ENCODE peak calls at places on chromosomes 3 and 15, in seven cellular contexts. Q is brain microvascular endothelial cell, G is HL-60, O is heart right ventricle, K is body of pancreas, W is tibial artery, T is Peyer's patch. R is an unnamed sample.

GRCh38 chr3:133330043-133330442 is 69.8 kb upstream of the BFSP2 start:
- DNase-seq in Q (no peak), G (no peak), O (no peak), K (no peak), W (no peak), T (no peak), R (no peak)

GRCh38 chr3:25566358-25566920 is 98.3 kb downstream of the TOP2B start:
- DNase-seq in Q (no peak), G (no peak), O (no peak), K (no peak), W (no peak), T (no peak), R (no peak)

GRCh38 chr15:79970921-79971434 is at the start of gene BCL2A1:
- DNase-seq in Q (peak), G (peak), O (no peak), K (no peak), W (no peak), T (no peak), R (no peak)

GRCh38 chr3:48400824-48401433 is 28.9 kb downstream of the FBXW12 start:
- DNase-seq in Q (peak), G (peak), O (no peak), K (peak), W (peak), T (peak), R (no peak)

GRCh38 chr3:142353571-142353970 is 94.3 kb downstream of the XRN1 start:
- DNase-seq in Q (no peak), G (no peak), O (no peak), K (no peak), W (no peak), T (no peak), R (no peak)

GRCh38 chr3:188185717-188186236 is 31.8 kb downstream of the LPP start:
- DNase-seq in Q (no peak), G (peak), O (no peak), K (peak), W (no peak), T (no peak), R (peak)

GRCh38 chr3:72990701-72991395 is 5.8 kb upstream of the PPP4R2 start:
- DNase-seq in Q (no peak), G (peak), O (no peak), K (no peak), W (no peak), T (no peak), R (no peak)

GRCh38 chr15:101013769-101014223 is 94.6 kb downstream of the LRRK1 start:
- DNase-seq in Q (no peak), G (no peak), O (no peak), K (no peak), W (no peak), T (no peak), R (no peak)

GRCh38 chr15:66682246-66682645 is 19.8 kb upstream of the SMAD6 start:
- DNase-seq in Q (no peak), G (no peak), O (no peak), K (no peak), W (no peak), T (no peak), R (no peak)

GRCh38 chr3:182618085-182618732 is 175.1 kb upstream of the ATP11B start:
- DNase-seq in Q (no peak), G (no peak), O (no peak), K (no peak), W (no peak), T (no peak), R (no peak)

GRCh38 chr15:60788514-60789091 is 309.7 kb upstream of the ICE2 start:
- DNase-seq in Q (no peak), G (no peak), O (no peak), K (no peak), W (no peak), T (no peak), R (no peak)

GRCh38 chr3:178787960-178788359 is 251.7 kb downstream of the KCNMB2 start:
- DNase-seq in Q (no peak), G (no peak), O (no peak), K (no peak), W (no peak), T (no peak), R (no peak)

GRCh38 chr3:45092132-45093031 is 53.8 kb downstream of the CDCP1 start:
- DNase-seq in Q (peak), G (no peak), O (no peak), K (peak), W (no peak), T (peak), R (no peak)

GRCh38 chr3:55264933-55265332 is 222.2 kb downstream of the WNT5A start:
- DNase-seq in Q (no peak), G (no peak), O (no peak), K (no peak), W (no peak), T (no peak), R (no peak)

GRCh38 chr3:78562318-78562717 is 1205.5 kb downstream of the ROBO1 start:
- DNase-seq in Q (no peak), G (peak), O (no peak), K (no peak), W (no peak), T (no peak), R (no peak)

GRCh38 chr3:158642474-158643210 is 1.7 kb upstream of the GFM1 start:
- DNase-seq in Q (no peak), G (no peak), O (no peak), K (no peak), W (no peak), T (no peak), R (no peak)

GRCh38 chr3:69665026-69665739 is 74.1 kb upstream of the MITF start:
- DNase-seq in Q (peak), G (no peak), O (no peak), K (peak), W (no peak), T (no peak), R (no peak)

GRCh38 chr15:89814112-89814742 is 425 bp downstream of the ANPEP start:
- DNase-seq in Q (no peak), G (peak), O (peak), K (no peak), W (no peak), T (peak), R (peak)

GRCh38 chr3:99410789-99411311 is 227.5 kb upstream of the COL8A1 start:
- DNase-seq in Q (peak), G (no peak), O (no peak), K (no peak), W (no peak), T (no peak), R (no peak)

GRCh38 chr15:29139540-29140459 is 129.8 kb downstream of the NSMCE3 start:
- DNase-seq in Q (peak), G (peak), O (peak), K (peak), W (peak), T (peak), R (no peak)

GRCh38 chr3:105868450-105868744 is 415 bp downstream of the CBLB start:
- DNase-seq in Q (peak), G (peak), O (peak), K (peak), W (peak), T (peak), R (peak)

GRCh38 chr3:45055411-45056143 is 29.5 kb downstream of the CLEC3B start:
- DNase-seq in Q (no peak), G (peak), O (no peak), K (no peak), W (no peak), T (no peak), R (no peak)

GRCh38 chr3:123098411-123099330 is 31.8 kb downstream of the PDIA5 start:
- DNase-seq in Q (no peak), G (no peak), O (no peak), K (no peak), W (peak), T (peak), R (no peak)

GRCh38 chr15:42490246-42490742 is 647 bp downstream of the ZNF106 start:
- DNase-seq in Q (no peak), G (no peak), O (no peak), K (no peak), W (no peak), T (no peak), R (no peak)

GRCh38 chr15:70892002-70892911 is at the start of the genes LRRC49 and THAP10:
- DNase-seq in Q (peak), G (peak), O (peak), K (peak), W (peak), T (peak), R (peak)

GRCh38 chr3:30319713-30320112 is 286.7 kb upstream of the TGFBR2 start:
- DNase-seq in Q (peak), G (peak), O (no peak), K (peak), W (no peak), T (no peak), R (no peak)
- H3K27ac ChIP-seq in Q (no peak), G (no peak), O (no peak), K (no peak), W (no peak), T (no peak), R (no peak)

DNA sequence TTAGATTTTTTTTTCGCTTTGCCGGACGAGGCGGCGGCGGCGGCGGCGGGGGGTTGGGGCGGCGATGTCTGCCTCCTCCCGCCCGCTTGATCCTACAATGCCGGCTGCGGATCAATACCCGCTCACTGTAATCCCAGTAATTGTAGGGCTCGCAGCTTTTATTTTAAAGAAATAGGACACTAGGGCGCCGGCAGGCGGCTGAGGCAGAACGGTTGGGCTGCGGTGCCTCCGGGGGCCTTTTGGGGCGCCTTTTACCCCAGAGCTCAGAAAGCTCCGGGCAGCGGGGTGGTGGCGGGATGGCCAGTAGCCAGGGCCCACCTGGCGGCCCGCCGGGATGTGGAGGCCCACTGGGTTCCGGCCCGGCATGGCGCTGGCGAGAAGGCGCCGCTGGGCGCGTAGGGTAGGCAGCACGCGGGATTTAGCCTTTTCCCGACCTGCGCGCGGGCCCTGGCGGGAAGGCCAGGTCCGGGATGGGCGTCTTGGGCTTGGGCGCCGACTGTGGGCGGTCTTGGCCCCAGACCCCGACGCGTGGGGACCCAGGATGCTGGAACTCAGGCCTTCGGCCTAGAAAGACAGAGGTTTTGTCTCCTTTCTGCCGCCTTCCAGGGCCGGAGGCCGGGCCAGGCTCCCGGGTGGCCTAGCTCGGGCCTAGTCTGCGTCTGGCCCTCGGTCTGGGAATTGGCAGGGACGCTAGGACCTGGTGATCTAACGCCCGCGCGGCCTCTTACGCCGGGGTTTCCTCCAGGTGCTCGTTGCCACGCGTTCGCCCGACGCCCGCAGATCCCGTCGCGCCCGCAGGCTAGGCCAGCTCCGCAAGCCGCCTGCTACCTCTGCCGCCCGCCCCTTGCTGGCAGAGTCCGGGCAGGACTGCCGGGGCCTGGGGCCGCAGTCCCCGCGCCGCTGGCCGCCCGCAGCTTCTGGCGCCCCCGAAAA is 15.5 kb upstream of the ONECUT1 start:
- DNase-seq in Q (no peak), G (no peak), O (no peak), K (peak), W (no peak), T (no peak), R (no peak)
- H3K27ac ChIP-seq in Q (no peak), G (no peak), O (no peak), K (peak), W (no peak), T (no peak), R (no peak)

GRCh38 chr3:46977811-46978195 is 1.3 kb upstream of the CCDC12 start:
- DNase-seq in Q (no peak), G (no peak), O (no peak), K (no peak), W (no peak), T (no peak), R (no peak)
- H3K27ac ChIP-seq in Q (no peak), G (no peak), O (peak), K (peak), W (peak), T (peak), R (peak)

GRCh38 chr3:52769786-52770445 is 824 bp downstream of the NEK4 start:
- DNase-seq in Q (no peak), G (no peak), O (no peak), K (no peak), W (no peak), T (no peak), R (no peak)
- H3K27ac ChIP-seq in Q (no peak), G (peak), O (peak), K (peak), W (peak), T (no peak), R (peak)

GRCh38 chr15:69414702-69415161 is 583 bp downstream of the KIF23 start:
- DNase-seq in Q (peak), G (peak), O (peak), K (no peak), W (no peak), T (no peak), R (peak)
- H3K27ac ChIP-seq in Q (peak), G (peak), O (peak), K (no peak), W (peak), T (peak), R (peak)